ENCODE peak calls at places on chromosome 1, in four cellular contexts. N is IMR-90, Y is H1, B is mesendoderm. D is an unnamed sample.

GRCh38 chr1:217857061-217857460 is 225.9 kb downstream of the SPATA17 start:
- DNase-seq in N (no peak), Y (no peak), B (peak; percentile 68), D (no peak)

GRCh38 chr1:218585565-218586184 is 240.5 kb downstream of the TGFB2 start:
- DNase-seq in N (peak; percentile 86), Y (peak; percentile 57), B (peak; percentile 94), D (peak; percentile 90)

GRCh38 chr1:168509875-168510594 is 33.8 kb downstream of the XCL2 start:
- DNase-seq in N (no peak), Y (no peak), B (no peak), D (no peak)

GRCh38 chr1:106846656-106847055 is 209.8 kb upstream of the PRMT6 start:
- DNase-seq in N (no peak), Y (no peak), B (no peak), D (no peak)

GRCh38 chr1:84936116-84936810 is 43.3 kb upstream of the LPAR3 start:
- DNase-seq in N (peak; percentile 72), Y (no peak), B (peak; percentile 68), D (no peak)

GRCh38 chr1:232911027-232911599 is 39.3 kb upstream of the NTPCR start:
- DNase-seq in N (no peak), Y (no peak), B (no peak), D (peak; percentile 40)

GRCh38 chr1:234315091-234315541 is 58.1 kb upstream of the COA6 start:
- DNase-seq in N (peak; percentile 76), Y (no peak), B (peak; percentile 33), D (no peak)

GRCh38 chr1:25148673-25149300 is 83.5 kb downstream of the SYF2 start:
- DNase-seq in N (no peak), Y (no peak), B (peak; percentile 63), D (peak; percentile 52)

GRCh38 chr1:110254604-110255003 is 44.5 kb downstream of the KCNC4 start:
- DNase-seq in N (no peak), Y (no peak), B (no peak), D (peak; percentile 30)

GRCh38 chr1:208174736-208175507 is 69.3 kb downstream of the PLXNA2 start:
- DNase-seq in N (peak; percentile 68), Y (no peak), B (peak; percentile 66), D (no peak)

GRCh38 chr1:11502516-11502915 is 23.6 kb downstream of the DISP3 start:
- DNase-seq in N (no peak), Y (no peak), B (no peak), D (no peak)
- H4K5ac ChIP-seq in N (no peak overlapping the region), Y (no peak overlapping the region), B (no peak overlapping the region), D (no peak overlapping the region)

DNA sequence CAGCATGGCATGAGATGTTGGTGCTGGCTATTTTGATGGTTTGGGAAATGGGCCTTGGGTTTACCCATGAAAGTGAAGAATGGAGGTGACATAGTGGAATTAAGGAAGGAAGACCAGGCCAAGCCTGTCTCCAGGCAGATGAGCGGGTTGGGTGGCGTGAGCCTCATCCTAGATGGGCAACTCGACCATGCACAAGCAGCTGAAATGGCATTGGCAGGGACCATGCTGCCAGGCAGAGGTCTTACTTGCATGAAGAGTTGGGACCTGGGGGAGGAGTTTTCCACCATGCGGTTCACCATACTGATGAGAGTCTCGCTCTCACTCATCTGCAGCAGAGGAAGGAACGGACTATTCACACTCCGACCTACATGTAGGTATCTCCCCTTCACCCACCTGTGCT is 37.5 kb upstream of the GOLT1A start:
- DNase-seq in N (no peak), Y (no peak), B (no peak), D (no peak)
- H4K8ac ChIP-seq in N (no peak overlapping the region), Y (no peak overlapping the region), B (no peak overlapping the region), D (no peak overlapping the region)

GRCh38 chr1:28565726-28566125 is 12.8 kb downstream of the TRNAU1AP start:
- DNase-seq in N (no peak), Y (no peak), B (no peak), D (no peak)
- H4K5ac ChIP-seq in N (no peak overlapping the region), Y (no peak overlapping the region), B (no peak overlapping the region), D (no peak overlapping the region)

GRCh38 chr1:46205141-46205540 is 2.0 kb downstream of the LURAP1 start:
- DNase-seq in N (no peak), Y (no peak), B (no peak), D (no peak)

GRCh38 chr1:46202975-46203737 is at the start of gene LURAP1:
- DNase-seq in N (peak; percentile 72), Y (no peak), B (peak; percentile 58), D (peak; percentile 47)

GRCh38 chr1:46204406-46204742 is 1.2 kb downstream of the LURAP1 start:
- DNase-seq in N (no peak), Y (no peak), B (no peak), D (no peak)

GRCh38 chr1:46203738-46204405 is 738 bp downstream of the LURAP1 start:
- DNase-seq in N (no peak), Y (no peak), B (no peak), D (peak; percentile 38)

DNA sequence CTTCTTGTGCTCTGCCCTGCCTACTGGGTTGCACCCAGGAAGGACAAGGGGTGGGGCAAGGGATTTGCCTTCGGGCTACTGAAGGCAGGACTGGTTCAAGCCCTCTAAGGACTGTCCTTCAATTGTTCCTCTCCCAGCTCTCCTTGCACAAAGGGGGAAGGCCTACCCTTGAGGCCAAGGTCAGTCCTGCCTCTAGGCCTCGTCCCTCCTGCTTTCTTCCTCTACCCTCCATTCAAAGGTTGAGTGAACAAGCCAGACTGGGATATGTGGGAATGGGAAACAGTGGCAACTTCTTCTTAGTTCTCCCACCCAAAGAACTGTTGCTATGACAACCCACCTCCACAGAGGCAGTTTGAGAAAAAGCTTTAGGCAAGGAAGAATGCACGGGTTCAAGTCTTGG is 2.7 kb downstream of the LURAP1 start:
- DNase-seq in N (no peak), Y (no peak), B (no peak), D (no peak)
- H4K8ac ChIP-seq in N (no peak overlapping the region), Y (no peak overlapping the region), B (no peak overlapping the region), D (no peak overlapping the region)

GRCh38 chr1:18652791-18653190 is 22.1 kb downstream of the PAX7 start:
- DNase-seq in N (no peak), Y (no peak), B (no peak), D (no peak)
- H4K5ac ChIP-seq in N (no peak overlapping the region), Y (no peak overlapping the region), B (no peak overlapping the region), D (no peak overlapping the region)

DNA sequence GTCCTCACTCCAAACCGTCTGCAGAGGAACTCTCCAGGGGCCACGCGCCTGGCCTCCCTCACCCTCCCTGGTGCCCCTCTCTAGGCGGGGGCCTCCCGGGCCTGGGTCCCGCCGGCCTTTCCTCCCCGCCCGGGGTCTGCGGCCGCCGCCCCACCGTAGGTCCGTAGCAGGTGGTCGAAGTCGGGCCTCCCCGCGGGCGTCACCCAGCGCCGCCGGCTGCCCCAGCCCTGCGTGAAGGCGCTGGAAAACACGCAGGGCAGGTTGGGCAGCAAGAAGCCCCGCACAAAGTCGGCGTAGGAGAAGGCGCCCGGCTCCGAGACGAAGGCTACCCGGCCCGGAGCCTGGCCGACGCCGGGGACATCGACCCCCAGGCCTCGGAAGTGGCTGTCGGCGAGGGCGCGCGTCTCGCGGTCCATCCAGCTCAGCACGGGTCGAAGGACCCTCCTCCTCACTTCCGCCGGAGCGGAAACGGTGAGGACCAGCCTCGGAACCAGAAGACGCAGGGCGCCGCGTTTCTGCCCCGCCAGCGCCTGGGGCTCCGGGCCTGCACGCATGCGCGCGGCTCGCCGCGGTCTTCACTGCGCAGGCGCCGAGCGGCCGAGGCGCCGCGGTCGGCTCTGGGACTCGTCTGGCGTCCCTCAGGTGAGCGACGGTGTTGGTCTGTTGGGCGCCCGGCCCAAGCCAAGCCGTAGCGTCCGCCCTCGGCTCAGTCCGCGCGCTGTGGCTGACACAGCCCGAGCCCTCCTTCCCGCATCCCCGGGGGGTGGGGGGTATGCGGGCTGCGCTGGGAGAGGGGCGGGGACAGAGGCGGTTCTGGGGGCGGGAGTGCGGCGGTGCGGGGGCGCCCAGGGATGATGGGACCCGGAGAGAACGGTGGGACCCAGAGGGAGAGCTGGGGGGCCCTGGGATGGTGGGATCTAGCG is at the start of the genes JMJD4 and SNAP47:
- DNase-seq in N (peak; percentile 90), Y (peak; percentile 88), B (peak; percentile 96), D (peak; percentile 95)
- H4K8ac ChIP-seq in N (peak within 1 kb of the TSS; percentile 75), Y (peak within 1 kb of the TSS; percentile 91), B (peak within 1 kb of the TSS; percentile 79), D (no peak within 1 kb of the TSS)

DNA sequence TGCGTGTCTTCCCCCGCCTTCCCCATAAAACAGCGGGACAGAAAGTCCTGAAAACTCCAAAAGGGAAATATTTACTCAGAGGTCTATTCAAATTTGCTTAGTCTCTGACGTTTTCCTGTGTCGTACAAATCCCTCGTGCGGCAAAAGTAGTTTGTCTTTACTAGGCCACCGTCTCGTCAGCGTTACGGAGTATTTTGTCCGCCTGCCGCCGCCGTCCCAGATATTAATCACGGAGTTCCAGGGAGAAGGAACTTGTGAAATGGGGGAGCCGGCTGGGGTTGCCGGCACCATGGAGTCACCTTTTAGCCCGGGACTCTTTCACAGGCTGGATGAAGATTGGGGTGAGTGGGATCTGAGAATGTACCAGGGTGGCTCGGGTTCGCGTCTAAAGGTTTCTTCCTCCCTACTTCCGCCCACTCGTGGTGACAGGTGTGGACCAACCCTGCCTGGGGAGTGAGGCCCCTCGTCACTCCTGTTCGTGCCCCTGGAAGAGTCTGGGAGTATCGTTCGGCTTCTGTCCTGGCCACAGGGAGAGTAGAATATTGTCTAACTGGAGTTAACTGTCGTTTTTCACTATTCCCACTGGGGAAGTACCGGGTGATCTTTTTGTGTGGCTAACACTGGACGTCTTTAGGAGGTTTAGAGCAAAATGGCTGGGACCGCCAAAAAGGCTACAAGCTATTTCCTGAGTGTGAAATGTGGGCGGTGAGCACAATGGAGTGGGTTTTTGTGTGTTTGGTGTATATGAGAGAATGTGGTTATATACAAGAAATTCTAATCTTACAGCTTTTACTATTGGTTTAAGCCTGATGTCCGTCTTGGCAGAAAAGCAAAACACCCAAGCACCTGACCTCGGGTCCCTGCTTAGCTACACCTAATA is at the start of gene ATF6:
- DNase-seq in N (peak; percentile 94), Y (peak; percentile 33), B (peak; percentile 88), D (peak; percentile 72)
- H4K5ac ChIP-seq in N (peak within 1 kb of the TSS; percentile 79), Y (peak within 1 kb of the TSS; percentile 18), B (no peak within 1 kb of the TSS), D (no peak within 1 kb of the TSS)

D was measured in H9.